ENCODE peak calls at places on chromosome 18, in five cellular contexts. One of them, this sample, is unnamed.

GRCh38 chr18:64712035-64712434 is 563.1 kb upstream of the LINC00305 start:
- DNase-seq in K562: no peak
- DNase-seq in HCT116: no peak
- DNase-seq in H1: no peak
- DNase-seq in HepG2: no peak
- DNase-seq in this sample: no peak

GRCh38 chr18:21960189-21960588 is 209.2 kb upstream of the GATA6 start:
- DNase-seq in K562: no peak
- DNase-seq in H1: no peak
- DNase-seq in HepG2: no peak
- DNase-seq in HCT116: no peak
- DNase-seq in this sample: no peak

GRCh38 chr18:22829781-22830180 is 103.3 kb upstream of the RBBP8 start:
- DNase-seq in HepG2: no peak
- DNase-seq in H1: no peak
- DNase-seq in K562: no peak
- DNase-seq in HCT116: no peak
- DNase-seq in this sample: no peak

GRCh38 chr18:36697905-36698304 is 130.9 kb downstream of the TPGS2 start:
- DNase-seq in HCT116: no peak
- DNase-seq in K562: no peak
- DNase-seq in HepG2: no peak
- DNase-seq in H1: no peak
- DNase-seq in this sample: no peak

GRCh38 chr18:59990121-59990818 is 90.5 kb downstream of the PMAIP1 start:
- DNase-seq in K562: no peak
- DNase-seq in HCT116: no peak
- DNase-seq in HepG2: no peak
- DNase-seq in H1: no peak
- DNase-seq in this sample: no peak

GRCh38 chr18:6729247-6730091 is at the start of gene ARHGAP28:
- DNase-seq in HCT116: no peak
- DNase-seq in H1: peak; percentile 71
- DNase-seq in K562: peak; percentile 91
- DNase-seq in HepG2: no peak
- DNase-seq in this sample: peak; percentile 83

GRCh38 chr18:9429662-9429993 is 45.7 kb upstream of the RALBP1 start:
- DNase-seq in HCT116: no peak
- DNase-seq in H1: no peak
- DNase-seq in K562: no peak
- DNase-seq in HepG2: no peak
- DNase-seq in this sample: no peak

GRCh38 chr18:6835345-6835744 is 105.8 kb downstream of the ARHGAP28 start:
- DNase-seq in HCT116: no peak
- DNase-seq in K562: no peak
- DNase-seq in H1: no peak
- DNase-seq in HepG2: peak; percentile 6
- DNase-seq in this sample: no peak

GRCh38 chr18:37251679-37252078 is 313.9 kb downstream of the CELF4 start:
- DNase-seq in H1: no peak
- DNase-seq in HCT116: no peak
- DNase-seq in HepG2: no peak
- DNase-seq in K562: no peak
- DNase-seq in this sample: no peak

GRCh38 chr18:36610716-36611115 is 218.1 kb downstream of the TPGS2 start:
- DNase-seq in K562: no peak
- DNase-seq in HepG2: no peak
- DNase-seq in H1: no peak
- DNase-seq in HCT116: no peak
- DNase-seq in this sample: peak; percentile 32

GRCh38 chr18:66440433-66440832 is 163.5 kb downstream of the CDH19 start:
- DNase-seq in H1: no peak
- DNase-seq in HepG2: peak; percentile 88
- DNase-seq in HCT116: no peak
- DNase-seq in K562: no peak
- DNase-seq in this sample: no peak

GRCh38 chr18:65057439-65058083 is 693.3 kb upstream of the CDH7 start:
- DNase-seq in H1: no peak
- DNase-seq in HCT116: no peak
- DNase-seq in HepG2: no peak
- DNase-seq in K562: no peak
- DNase-seq in this sample: no peak

GRCh38 chr18:60981651-60982050 is 351.6 kb upstream of the CDH20 start:
- DNase-seq in H1: no peak
- DNase-seq in HepG2: no peak
- DNase-seq in K562: no peak
- DNase-seq in HCT116: no peak
- DNase-seq in this sample: no peak

GRCh38 chr18:48127546-48128105 is 197.2 kb upstream of the SMAD2 start:
- DNase-seq in HCT116: no peak
- DNase-seq in K562: no peak
- DNase-seq in H1: no peak
- DNase-seq in HepG2: no peak
- DNase-seq in this sample: no peak

GRCh38 chr18:31614044-31614443 is 22.4 kb downstream of the TTR start:
- DNase-seq in HepG2: no peak
- DNase-seq in K562: no peak
- DNase-seq in H1: no peak
- DNase-seq in HCT116: no peak
- DNase-seq in this sample: no peak

GRCh38 chr18:74139888-74140287 is 7.7 kb downstream of the FBXO15 start:
- DNase-seq in H1: no peak
- DNase-seq in HepG2: no peak
- DNase-seq in K562: peak; percentile 34
- DNase-seq in HCT116: no peak
- DNase-seq in this sample: no peak

GRCh38 chr18:63882333-63883141 is 5.0 kb upstream of the SERPINB2 start:
- DNase-seq in H1: no peak
- DNase-seq in HCT116: peak; percentile 67
- DNase-seq in HepG2: no peak
- DNase-seq in K562: no peak
- DNase-seq in this sample: no peak

GRCh38 chr18:46282177-46282570 is 178.0 kb downstream of the HAUS1 start:
- DNase-seq in HepG2: no peak
- DNase-seq in K562: no peak
- DNase-seq in H1: no peak
- DNase-seq in HCT116: no peak
- DNase-seq in this sample: no peak

GRCh38 chr18:36752929-36753865 is 75.6 kb downstream of the TPGS2 start:
- DNase-seq in H1: no peak
- DNase-seq in K562: no peak
- DNase-seq in HCT116: no peak
- DNase-seq in HepG2: no peak
- DNase-seq in this sample: no peak

GRCh38 chr18:62505669-62506494 is 16.9 kb upstream of the ZCCHC2 start:
- DNase-seq in HCT116: no peak
- DNase-seq in H1: no peak
- DNase-seq in K562: no peak
- DNase-seq in HepG2: no peak
- DNase-seq in this sample: no peak

DNA sequence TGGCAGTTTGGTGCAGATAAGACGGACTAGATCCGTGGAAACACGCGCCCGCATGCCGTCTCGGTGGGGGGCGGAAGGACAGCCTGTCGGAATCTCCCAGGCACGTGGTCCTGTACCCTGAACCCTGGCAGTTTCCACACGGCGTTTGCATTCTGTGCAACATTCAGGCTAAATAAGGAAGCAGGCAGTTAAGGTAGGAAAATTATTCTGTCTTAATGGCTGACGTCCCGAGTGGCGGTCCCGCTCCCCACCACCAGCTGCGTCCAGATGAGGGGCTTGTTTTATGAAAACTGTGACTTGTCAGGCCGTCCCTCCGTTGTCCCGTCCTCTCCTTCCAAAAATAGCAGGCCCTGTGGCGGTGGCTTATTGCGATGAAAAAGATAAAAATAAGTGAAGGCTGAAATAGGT is 120.2 kb downstream of the NFATC1 start:
- DNase-seq in H1: no peak
- DNase-seq in HepG2: peak; percentile 5
- DNase-seq in K562: peak; percentile 27
- DNase-seq in HCT116: no peak
- DNase-seq in this sample: no peak
- TF ChIP-seq ZNF274 in H1: no peak
- TF ChIP-seq ZNF274 in HepG2: no peak
- TF ChIP-seq ZNF274 in K562: no peak
- TF ChIP-seq ZNF274 in HCT116: no peak
- TF ChIP-seq ZNF274 in this sample: no peak

GRCh38 chr18:23885750-23886149 is 128.8 kb upstream of the TTC39C start:
- DNase-seq in K562: no peak
- DNase-seq in H1: no peak
- DNase-seq in HepG2: no peak
- DNase-seq in HCT116: no peak
- DNase-seq in this sample: no peak
- H3K9ac ChIP-seq in K562: no peak overlapping the region
- H3K9ac ChIP-seq in H1: no peak overlapping the region
- H3K9ac ChIP-seq in HepG2: no peak overlapping the region
- H3K9ac ChIP-seq in HCT116: no peak overlapping the region
- H3K9ac ChIP-seq in this sample: no peak overlapping the region

DNA sequence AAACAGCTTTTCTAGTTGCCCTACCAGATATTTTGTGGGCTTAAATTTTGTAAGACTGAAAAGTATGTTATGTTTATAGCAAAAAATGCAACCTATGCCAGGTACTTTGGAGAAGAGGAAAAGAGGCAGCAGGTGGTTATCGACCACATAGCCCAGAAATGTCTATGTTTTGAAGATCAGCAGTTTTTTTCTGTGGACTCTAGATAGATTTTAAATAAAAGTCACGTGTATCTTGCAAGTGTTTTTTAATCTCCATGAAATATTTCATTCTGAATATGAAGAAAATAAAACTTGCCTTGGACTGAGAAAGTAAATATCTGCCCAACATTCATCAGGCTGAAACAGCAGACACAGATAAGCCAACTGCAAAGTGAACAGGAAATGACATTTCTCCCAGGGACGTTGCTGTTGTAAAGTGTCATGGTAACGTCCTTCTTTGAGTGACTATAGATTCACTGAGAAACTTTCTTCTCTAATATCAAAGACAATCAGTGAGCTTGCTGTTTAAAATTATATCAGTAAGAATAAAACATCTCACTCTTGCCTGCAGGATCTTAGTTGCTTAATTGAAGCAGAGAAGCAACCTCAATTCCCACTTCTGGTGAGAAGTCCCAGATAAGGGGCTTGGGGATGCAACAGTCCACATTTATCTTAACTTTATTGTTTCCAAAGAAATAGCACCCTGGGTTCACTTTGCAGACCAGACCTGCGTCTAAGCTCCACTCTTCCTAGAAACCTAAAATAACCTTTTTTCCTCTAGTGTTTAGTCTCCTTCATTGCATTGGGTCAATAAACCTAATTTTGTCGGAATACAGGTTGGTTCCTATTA is 6.3 kb downstream of the MYOM1 start:
- DNase-seq in HepG2: no peak
- DNase-seq in K562: peak; percentile 56
- DNase-seq in HCT116: no peak
- DNase-seq in H1: no peak
- DNase-seq in this sample: no peak
- TF ChIP-seq ZNF274 in HepG2: no peak
- TF ChIP-seq ZNF274 in K562: no peak
- TF ChIP-seq ZNF274 in HCT116: no peak
- TF ChIP-seq ZNF274 in H1: no peak
- TF ChIP-seq ZNF274 in this sample: no peak

GRCh38 chr18:27175914-27176313 is 9.2 kb downstream of the CHST9 start:
- DNase-seq in HCT116: no peak
- DNase-seq in HepG2: no peak
- DNase-seq in K562: no peak
- DNase-seq in H1: no peak
- DNase-seq in this sample: no peak
- H3K9ac ChIP-seq in HCT116: no peak overlapping the region
- H3K9ac ChIP-seq in HepG2: no peak overlapping the region
- H3K9ac ChIP-seq in K562: no peak overlapping the region
- H3K9ac ChIP-seq in H1: no peak overlapping the region
- H3K9ac ChIP-seq in this sample: no peak overlapping the region

GRCh38 chr18:58447342-58448190 is 181.3 kb downstream of the ALPK2 start:
- DNase-seq in HCT116: no peak
- DNase-seq in K562: no peak
- DNase-seq in HepG2: no peak
- DNase-seq in H1: no peak
- DNase-seq in this sample: peak; percentile 43

GRCh38 chr18:58446661-58447060 is 182.2 kb downstream of the ALPK2 start:
- DNase-seq in HepG2: no peak
- DNase-seq in H1: no peak
- DNase-seq in K562: no peak
- DNase-seq in HCT116: no peak
- DNase-seq in this sample: no peak

GRCh38 chr18:58451115-58451971 is 177.5 kb downstream of the ALPK2 start:
- DNase-seq in HCT116: no peak
- DNase-seq in HepG2: no peak
- DNase-seq in H1: no peak
- DNase-seq in K562: no peak
- DNase-seq in this sample: no peak

GRCh38 chr18:58451972-58452334 is 176.9 kb downstream of the ALPK2 start:
- DNase-seq in HCT116: no peak
- DNase-seq in K562: no peak
- DNase-seq in HepG2: no peak
- DNase-seq in H1: no peak
- DNase-seq in this sample: no peak

GRCh38 chr18:58449366-58449935 is 179.4 kb downstream of the ALPK2 start:
- DNase-seq in K562: peak; percentile 8
- DNase-seq in HCT116: no peak
- DNase-seq in H1: no peak
- DNase-seq in HepG2: peak; percentile 12
- DNase-seq in this sample: peak; percentile 8
- TF ChIP-seq ZNF274 in K562: no peak
- TF ChIP-seq ZNF274 in HCT116: no peak
- TF ChIP-seq ZNF274 in H1: no peak
- TF ChIP-seq ZNF274 in HepG2: no peak
- TF ChIP-seq ZNF274 in this sample: no peak